ENCODE peak calls at places on chromosomes 12 and 14, in eight cellular contexts. One of them, this sample, is unnamed.
A peak's percentile ranks its signal among the peaks of the same experiment; 100 is the strongest.

GRCh38 chr14:96247031-96247430 is 9.0 kb upstream of the BDKRB1 start:
- DNase-seq in AG10803: no peak
- DNase-seq in occipital lobe: no peak
- DNase-seq in RWPE1: no peak
- DNase-seq in progenitor cell of endocrine pancreas: no peak
- DNase-seq in neural progenitor cell: no peak
- DNase-seq in A172: no peak
- DNase-seq in germinal center: no peak
- DNase-seq in this sample: no peak

GRCh38 chr12:70154087-70154486 is 89.1 kb upstream of the CNOT2 start:
- DNase-seq in AG10803: peak; percentile 2
- DNase-seq in occipital lobe: no peak
- DNase-seq in RWPE1: no peak
- DNase-seq in progenitor cell of endocrine pancreas: no peak
- DNase-seq in neural progenitor cell: no peak
- DNase-seq in A172: peak; percentile 8
- DNase-seq in germinal center: no peak
- DNase-seq in this sample: no peak

GRCh38 chr12:65853489-65854157 is 29.3 kb downstream of the HMGA2 start:
- DNase-seq in AG10803: peak; percentile 50
- DNase-seq in occipital lobe: no peak
- DNase-seq in RWPE1: no peak
- DNase-seq in progenitor cell of endocrine pancreas: no peak
- DNase-seq in neural progenitor cell: no peak
- DNase-seq in A172: peak; percentile 17
- DNase-seq in germinal center: no peak
- DNase-seq in this sample: no peak

GRCh38 chr14:60775296-60775695 is 40.7 kb downstream of the MNAT1 start:
- DNase-seq in AG10803: peak; percentile 81
- DNase-seq in occipital lobe: no peak
- DNase-seq in RWPE1: peak; percentile 55
- DNase-seq in progenitor cell of endocrine pancreas: no peak
- DNase-seq in neural progenitor cell: no peak
- DNase-seq in A172: peak; percentile 27
- DNase-seq in germinal center: no peak
- DNase-seq in this sample: no peak

GRCh38 chr12:131432532-131433260 is 278.2 kb upstream of the SFSWAP start:
- DNase-seq in AG10803: no peak
- DNase-seq in occipital lobe: no peak
- DNase-seq in RWPE1: no peak
- DNase-seq in progenitor cell of endocrine pancreas: no peak
- DNase-seq in neural progenitor cell: peak; percentile 47
- DNase-seq in A172: no peak
- DNase-seq in germinal center: no peak
- DNase-seq in this sample: no peak

GRCh38 chr12:1882850-1883470 is 35.5 kb downstream of the CACNA2D4 start:
- DNase-seq in AG10803: no peak
- DNase-seq in occipital lobe: no peak
- DNase-seq in RWPE1: no peak
- DNase-seq in progenitor cell of endocrine pancreas: peak; percentile 9
- DNase-seq in neural progenitor cell: no peak
- DNase-seq in A172: no peak
- DNase-seq in germinal center: no peak
- DNase-seq in this sample: no peak

GRCh38 chr12:126084480-126084879 is 1019.2 kb downstream of the AACS start:
- DNase-seq in AG10803: no peak
- DNase-seq in occipital lobe: no peak
- DNase-seq in RWPE1: no peak
- DNase-seq in progenitor cell of endocrine pancreas: no peak
- DNase-seq in neural progenitor cell: no peak
- DNase-seq in A172: peak; percentile 18
- DNase-seq in germinal center: no peak
- DNase-seq in this sample: no peak

GRCh38 chr12:119180380-119181040 is 1.8 kb downstream of the HSPB8 start:
- DNase-seq in AG10803: peak; percentile 74
- DNase-seq in occipital lobe: peak; percentile 13
- DNase-seq in RWPE1: no peak
- DNase-seq in progenitor cell of endocrine pancreas: no peak
- DNase-seq in neural progenitor cell: no peak
- DNase-seq in A172: peak; percentile 49
- DNase-seq in germinal center: no peak
- DNase-seq in this sample: no peak

GRCh38 chr14:94751321-94751720 is 18.6 kb downstream of the GSC start:
- DNase-seq in AG10803: no peak
- DNase-seq in occipital lobe: no peak
- DNase-seq in RWPE1: no peak
- DNase-seq in progenitor cell of endocrine pancreas: no peak
- DNase-seq in neural progenitor cell: no peak
- DNase-seq in A172: no peak
- DNase-seq in germinal center: no peak
- DNase-seq in this sample: no peak

GRCh38 chr14:23142826-23143225 is 23.8 kb upstream of the CEBPE start:
- DNase-seq in AG10803: no peak
- DNase-seq in occipital lobe: no peak
- DNase-seq in RWPE1: no peak
- DNase-seq in progenitor cell of endocrine pancreas: no peak
- DNase-seq in neural progenitor cell: no peak
- DNase-seq in A172: no peak
- DNase-seq in germinal center: no peak
- DNase-seq in this sample: no peak

GRCh38 chr14:24837280-24838046 is 203.5 kb upstream of the GZMB start:
- DNase-seq in AG10803: peak; percentile 51
- DNase-seq in occipital lobe: no peak
- DNase-seq in RWPE1: no peak
- DNase-seq in progenitor cell of endocrine pancreas: no peak
- DNase-seq in neural progenitor cell: no peak
- DNase-seq in A172: peak; percentile 3
- DNase-seq in germinal center: no peak
- DNase-seq in this sample: no peak

GRCh38 chr12:110794623-110795280 is 52.0 kb upstream of the CCDC63 start:
- DNase-seq in AG10803: peak; percentile 21
- DNase-seq in occipital lobe: no peak
- DNase-seq in RWPE1: no peak
- DNase-seq in progenitor cell of endocrine pancreas: no peak
- DNase-seq in neural progenitor cell: no peak
- DNase-seq in A172: no peak
- DNase-seq in germinal center: no peak
- DNase-seq in this sample: no peak

GRCh38 chr12:76241371-76241770 is 106.8 kb downstream of the BBS10 start:
- DNase-seq in AG10803: no peak
- DNase-seq in occipital lobe: no peak
- DNase-seq in RWPE1: no peak
- DNase-seq in progenitor cell of endocrine pancreas: no peak
- DNase-seq in neural progenitor cell: no peak
- DNase-seq in A172: no peak
- DNase-seq in germinal center: no peak
- DNase-seq in this sample: no peak

GRCh38 chr12:108729612-108730336 is 1.5 kb downstream of the CORO1C start:
- DNase-seq in AG10803: peak; percentile 41
- DNase-seq in occipital lobe: no peak
- DNase-seq in RWPE1: peak; percentile 54
- DNase-seq in progenitor cell of endocrine pancreas: no peak
- DNase-seq in neural progenitor cell: no peak
- DNase-seq in A172: peak; percentile 43
- DNase-seq in germinal center: no peak
- DNase-seq in this sample: no peak

GRCh38 chr12:46379352-46379751 is 6.8 kb upstream of the SLC38A2 start:
- DNase-seq in AG10803: no peak
- DNase-seq in occipital lobe: no peak
- DNase-seq in RWPE1: no peak
- DNase-seq in progenitor cell of endocrine pancreas: no peak
- DNase-seq in neural progenitor cell: no peak
- DNase-seq in A172: no peak
- DNase-seq in germinal center: no peak
- DNase-seq in this sample: no peak

GRCh38 chr12:91182664-91183455 is at the start of gene DCN:
- DNase-seq in AG10803: peak; percentile 55
- DNase-seq in occipital lobe: no peak
- DNase-seq in RWPE1: no peak
- DNase-seq in progenitor cell of endocrine pancreas: no peak
- DNase-seq in neural progenitor cell: no peak
- DNase-seq in A172: no peak
- DNase-seq in germinal center: no peak
- DNase-seq in this sample: no peak

GRCh38 chr12:111954974-111955373 is 58.0 kb downstream of the TMEM116 start:
- DNase-seq in AG10803: no peak
- DNase-seq in occipital lobe: no peak
- DNase-seq in RWPE1: no peak
- DNase-seq in progenitor cell of endocrine pancreas: no peak
- DNase-seq in neural progenitor cell: no peak
- DNase-seq in A172: no peak
- DNase-seq in germinal center: no peak
- DNase-seq in this sample: no peak

GRCh38 chr14:105398726-105399440 is 545 bp downstream of the TEX22 start:
- DNase-seq in AG10803: peak; percentile 22
- DNase-seq in occipital lobe: no peak
- DNase-seq in RWPE1: no peak
- DNase-seq in progenitor cell of endocrine pancreas: no peak
- DNase-seq in neural progenitor cell: no peak
- DNase-seq in A172: no peak
- DNase-seq in germinal center: no peak
- DNase-seq in this sample: no peak

GRCh38 chr12:80044694-80045046 is 54.7 kb upstream of the OTOGL start:
- DNase-seq in AG10803: peak; percentile 89
- DNase-seq in occipital lobe: no peak
- DNase-seq in RWPE1: peak; percentile 80
- DNase-seq in progenitor cell of endocrine pancreas: no peak
- DNase-seq in neural progenitor cell: no peak
- DNase-seq in A172: peak; percentile 82
- DNase-seq in germinal center: no peak
- DNase-seq in this sample: no peak

GRCh38 chr12:65620026-65620425 is 204.3 kb upstream of the HMGA2 start:
- DNase-seq in AG10803: no peak
- DNase-seq in occipital lobe: no peak
- DNase-seq in RWPE1: no peak
- DNase-seq in progenitor cell of endocrine pancreas: no peak
- DNase-seq in neural progenitor cell: no peak
- DNase-seq in A172: no peak
- DNase-seq in germinal center: no peak
- DNase-seq in this sample: no peak

GRCh38 chr14:50023671-50024490 is 92.5 kb downstream of the VCPKMT start:
- DNase-seq in AG10803: peak; percentile 86
- DNase-seq in occipital lobe: no peak
- DNase-seq in RWPE1: peak; percentile 58
- DNase-seq in progenitor cell of endocrine pancreas: no peak
- DNase-seq in neural progenitor cell: no peak
- DNase-seq in A172: peak; percentile 67
- DNase-seq in germinal center: no peak
- DNase-seq in this sample: no peak

GRCh38 chr12:114344264-114344663 is 61.7 kb downstream of the TBX5 start:
- DNase-seq in AG10803: no peak
- DNase-seq in occipital lobe: no peak
- DNase-seq in RWPE1: no peak
- DNase-seq in progenitor cell of endocrine pancreas: no peak
- DNase-seq in neural progenitor cell: no peak
- DNase-seq in A172: no peak
- DNase-seq in germinal center: no peak
- DNase-seq in this sample: no peak

GRCh38 chr14:102525213-102526143 is 15.9 kb upstream of the ANKRD9 start:
- DNase-seq in AG10803: peak; percentile 58
- DNase-seq in occipital lobe: no peak
- DNase-seq in RWPE1: no peak
- DNase-seq in progenitor cell of endocrine pancreas: no peak
- DNase-seq in neural progenitor cell: no peak
- DNase-seq in A172: peak; percentile 46
- DNase-seq in germinal center: no peak
- DNase-seq in this sample: no peak

This sample was measured in iPS DF 19.7.